ENCODE peak calls at places on chromosomes 7 and 10, in five cellular contexts. Y is IMR-90, F is mesendoderm, E is neuronal stem cell, N is mesenchymal stem cell. G is an unnamed sample.

GRCh38 chr10:86402283-86402931 is 35.8 kb upstream of the GRID1 start:
- DNase-seq in F (no peak), Y (peak), E (no peak), N (peak), G (no peak)

GRCh38 chr7:130733866-130734524 is at the start of gene KLF14:
- DNase-seq in Y (no peak), N (peak), F (peak), E (peak), G (peak)

GRCh38 chr10:87960230-87960629 is 96.8 kb downstream of the PTEN start:
- DNase-seq in F (no peak), Y (peak), N (peak), E (no peak), G (no peak)

GRCh38 chr7:142375710-142376313 is 118.0 kb upstream of the PRSS58 start:
- DNase-seq in E (no peak), N (peak), Y (peak), F (peak), G (peak)

GRCh38 chr7:95907337-95907736 is 135.0 kb downstream of the DYNC1I1 start:
- DNase-seq in F (no peak), E (no peak), Y (no peak), N (no peak), G (no peak)

GRCh38 chr10:127462643-127463295 is 86.3 kb upstream of the NPS start:
- DNase-seq in Y (no peak), N (no peak), F (no peak), E (no peak), G (no peak)

GRCh38 chr7:514651-515598 is 4.7 kb downstream of the PDGFA start:
- DNase-seq in F (peak), Y (no peak), N (peak), E (peak), G (no peak)

GRCh38 chr10:101579516-101579870 is 8.6 kb downstream of the POLL start:
- DNase-seq in N (no peak), F (no peak), E (no peak), Y (no peak), G (no peak)

GRCh38 chr10:63267414-63268138 is 134.4 kb downstream of the NRBF2 start:
- DNase-seq in N (peak), E (no peak), F (peak), Y (peak), G (peak)

GRCh38 chr10:63268139-63268797 is 135.1 kb downstream of the NRBF2 start:
- DNase-seq in Y (peak), N (peak), F (peak), E (no peak), G (no peak)

GRCh38 chr10:63265646-63266207 is 132.6 kb downstream of the NRBF2 start:
- DNase-seq in E (no peak), Y (no peak), N (no peak), F (no peak), G (no peak)

GRCh38 chr10:63266337-63267327 is 133.5 kb downstream of the NRBF2 start:
- DNase-seq in E (no peak), Y (no peak), N (no peak), F (no peak), G (no peak)

GRCh38 chr10:63268798-63269503 is 135.8 kb downstream of the NRBF2 start:
- DNase-seq in Y (peak), E (peak), F (peak), N (peak), G (peak)
- H3K23ac ChIP-seq in Y (peak), E (no peak), F (no peak), N (peak), G (no peak)

DNA sequence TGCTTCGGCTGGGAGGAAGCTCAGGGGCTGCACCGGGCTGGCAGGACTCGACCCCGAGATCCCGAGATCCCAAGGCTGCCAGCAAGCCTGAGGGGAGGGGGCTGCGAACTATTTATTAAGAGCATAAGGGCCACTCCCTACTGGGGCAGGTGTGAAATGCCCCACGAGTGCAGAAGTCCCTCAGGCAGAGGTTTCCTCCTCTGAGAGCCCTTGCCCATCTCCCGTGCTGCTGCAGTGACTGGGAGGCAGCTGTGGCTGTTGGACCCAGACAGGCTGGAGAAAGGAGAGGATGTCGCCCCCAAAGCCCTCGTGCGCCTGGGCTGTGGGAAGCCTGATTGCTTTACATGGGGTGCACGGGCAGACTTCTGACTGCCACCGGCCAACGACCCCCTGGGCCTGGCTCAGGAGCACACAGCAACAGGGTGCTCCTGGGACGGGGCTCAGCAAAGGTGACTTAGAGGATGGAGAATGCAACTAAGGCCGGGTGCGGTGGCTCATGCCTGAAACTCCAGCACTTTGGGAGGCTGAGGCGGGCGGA is 39.8 kb downstream of the RGS10 start:
- DNase-seq in N (no peak), F (no peak), E (no peak), Y (no peak), G (no peak)
- H2BK5ac ChIP-seq in N (no peak), F (no peak), E (no peak), Y (no peak), G (no peak)

GRCh38 chr7:102859084-102859798 is 53.6 kb upstream of the LRRC17 start:
- DNase-seq in Y (no peak), N (no peak), F (no peak), E (no peak), G (no peak)

GRCh38 chr7:102859799-102860125 is 53.0 kb upstream of the LRRC17 start:
- DNase-seq in Y (no peak), E (no peak), F (no peak), N (no peak), G (no peak)

GRCh38 chr7:102864958-102865357 is 47.8 kb upstream of the LRRC17 start:
- DNase-seq in Y (no peak), N (no peak), F (no peak), E (no peak), G (no peak)

GRCh38 chr7:102856036-102856435 is 56.8 kb upstream of the LRRC17 start:
- DNase-seq in E (no peak), Y (no peak), N (no peak), F (no peak), G (no peak)

DNA sequence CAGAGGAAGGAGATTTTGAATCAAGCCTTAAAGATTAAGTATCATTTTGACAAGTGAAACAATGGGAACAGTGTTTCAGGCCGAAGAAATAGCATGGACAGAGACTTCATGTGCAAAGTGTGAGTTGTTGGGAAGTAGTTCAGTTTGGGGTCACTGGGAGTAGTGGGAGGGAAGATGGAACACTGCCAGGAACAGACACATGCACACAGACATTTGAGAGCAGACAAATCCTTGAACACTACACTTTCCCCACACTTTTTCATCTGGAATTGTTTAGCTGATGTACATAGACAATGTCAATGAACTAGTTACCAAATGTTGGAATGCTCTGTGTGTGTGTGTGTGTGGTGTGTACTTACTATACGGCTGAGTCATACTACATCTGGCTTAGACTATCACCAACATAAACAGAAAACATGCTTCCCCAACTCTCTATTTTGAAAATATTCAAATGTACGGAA is 52.4 kb upstream of the LRRC17 start:
- DNase-seq in N (peak), E (no peak), F (no peak), Y (peak), G (no peak)
- H3K23ac ChIP-seq in N (no peak), E (no peak), F (no peak), Y (peak), G (no peak)

GRCh38 chr7:118182618-118183253 is 1.2 kb upstream of the LSM8 start:
- DNase-seq in E (no peak), F (no peak), Y (no peak), N (peak), G (no peak)

GRCh38 chr7:118183254-118183585 is 744 bp upstream of the LSM8 start:
- DNase-seq in N (no peak), F (peak), E (no peak), Y (no peak), G (no peak)

GRCh38 chr7:118184392-118184899 is 482 bp downstream of the LSM8 start:
- DNase-seq in E (no peak), F (no peak), Y (no peak), N (no peak), G (no peak)

GRCh38 chr7:118185163-118185860 is 1.3 kb downstream of the LSM8 start:
- DNase-seq in N (peak), F (peak), Y (peak), E (no peak), G (no peak)

DNA sequence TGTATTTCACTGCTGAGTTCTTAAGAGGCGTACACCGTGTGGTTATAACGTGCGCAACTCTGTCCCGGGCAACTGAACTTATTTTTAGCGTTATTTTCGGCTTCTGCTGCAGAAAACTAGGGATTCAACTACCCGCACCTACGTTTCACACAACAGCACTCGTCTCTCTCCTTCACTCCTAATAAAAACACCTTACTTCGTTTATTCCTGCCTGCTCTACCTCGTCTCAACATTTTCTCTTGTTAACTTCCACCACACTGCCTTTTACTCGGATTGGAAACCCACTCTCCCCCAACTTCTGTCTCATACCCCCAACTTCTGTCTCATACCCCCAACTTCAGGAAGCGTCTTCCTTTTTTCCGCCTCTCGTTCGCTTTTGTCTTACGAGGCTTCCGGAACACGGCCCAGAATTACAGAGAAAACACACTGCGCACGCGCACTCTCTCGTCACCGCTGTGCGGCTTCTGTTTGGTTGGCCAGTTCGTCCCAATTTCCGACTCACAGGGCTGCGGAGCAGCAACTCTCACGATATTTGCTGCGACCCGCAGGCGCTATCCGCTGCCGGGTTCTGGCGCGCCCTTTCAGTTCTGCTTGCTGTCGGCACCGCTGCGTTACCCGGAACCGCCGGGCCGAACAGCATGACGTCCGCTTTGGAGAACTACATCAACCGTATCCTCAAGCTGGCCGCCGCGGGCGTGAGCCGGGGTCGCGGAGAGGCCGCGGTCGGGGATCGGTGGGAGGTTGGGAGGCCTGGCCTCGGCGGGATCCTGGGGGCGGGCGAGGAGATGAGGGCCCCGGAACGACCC is at the start of gene LSM8:
- DNase-seq in N (peak), F (peak), Y (peak), E (peak), G (peak)
- H2BK5ac ChIP-seq in N (peak), F (peak), Y (peak), E (peak), G (peak)

GRCh38 chr7:112088484-112089016 is 117.6 kb downstream of the DOCK4 start:
- DNase-seq in Y (no peak), N (no peak), F (no peak), E (no peak), G (no peak)

GRCh38 chr7:112083776-112084175 is 122.4 kb downstream of the DOCK4 start:
- DNase-seq in F (peak), N (no peak), E (no peak), Y (no peak), G (no peak)

GRCh38 chr7:112084506-112084905 is 121.7 kb downstream of the DOCK4 start:
- DNase-seq in N (peak), F (no peak), E (no peak), Y (peak), G (peak)

GRCh38 chr7:112089551-112089950 is 116.6 kb downstream of the DOCK4 start:
- DNase-seq in Y (no peak), N (no peak), F (peak), E (no peak), G (no peak)

DNA sequence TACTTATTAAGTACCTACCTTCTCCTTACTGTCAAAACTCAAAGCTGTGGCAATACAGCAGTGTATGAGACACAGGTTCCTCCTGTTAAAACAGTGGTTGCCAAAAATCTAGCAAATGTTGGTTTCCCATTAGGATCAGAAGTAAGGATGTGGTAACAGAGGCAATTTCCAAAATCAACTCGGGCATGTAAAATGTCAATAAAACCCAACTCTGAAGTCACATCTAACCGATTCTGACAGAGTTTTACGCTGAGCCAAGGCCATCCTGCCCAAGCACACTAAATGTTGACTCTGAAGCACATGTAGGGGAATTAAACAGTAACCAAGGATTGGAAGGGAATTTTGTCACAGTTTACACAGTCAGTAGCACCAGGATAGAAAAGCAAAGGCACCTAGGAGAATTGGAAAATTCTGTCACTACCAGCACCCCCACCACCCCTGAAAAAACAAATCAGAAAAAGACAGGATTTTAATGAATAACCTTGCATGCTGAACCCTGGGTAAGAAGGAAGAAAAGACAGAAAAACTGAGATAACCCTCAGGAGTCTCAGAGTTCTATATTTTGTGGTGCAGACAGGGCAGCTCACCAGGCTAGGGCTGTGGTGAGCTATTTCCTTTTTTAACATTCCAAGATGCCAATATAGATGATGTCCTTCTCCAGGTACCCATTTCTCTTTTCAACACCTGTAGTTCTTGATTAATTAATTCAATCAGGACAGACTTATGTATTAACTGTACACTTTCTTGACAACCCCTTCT is 119.5 kb downstream of the DOCK4 start:
- DNase-seq in F (no peak), N (no peak), E (no peak), Y (no peak), G (no peak)
- H3K23ac ChIP-seq in F (no peak), N (no peak), E (no peak), Y (no peak), G (no peak)

GRCh38 chr10:13706175-13706574 is 119.4 kb downstream of the PRPF18 start:
- DNase-seq in E (no peak), F (no peak), N (no peak), Y (no peak), G (no peak)
- H2BK5ac ChIP-seq in E (no peak), F (no peak), N (peak), Y (peak), G (peak)

GRCh38 chr10:35641430-35642015 is 573 bp downstream of the FZD8 start:
- DNase-seq in F (no peak), N (no peak), Y (peak), E (no peak), G (peak)

GRCh38 chr10:35639651-35640311 is 2.3 kb downstream of the FZD8 start:
- DNase-seq in F (peak), N (peak), Y (peak), E (peak), G (no peak)

GRCh38 chr10:35642023-35642792 is at the start of gene FZD8:
- DNase-seq in F (peak), E (peak), Y (peak), N (peak), G (peak)

GRCh38 chr10:35640474-35640873 is 1.6 kb downstream of the FZD8 start:
- DNase-seq in F (peak), N (peak), E (peak), Y (peak), G (peak)

GRCh38 chr10:35640951-35641429 is 1.1 kb downstream of the FZD8 start:
- DNase-seq in F (peak), E (peak), Y (peak), N (peak), G (peak)
- H3K23ac ChIP-seq in F (peak), E (peak), Y (peak), N (peak), G (no peak)

G was measured in trophoblast cell.